ENCODE peak calls at places on chromosome 15, in four cellular contexts. N is mesenchymal stem cell, O is H9, L is H1. V is an unnamed sample.

GRCh38 chr15:80778964-80779657 is at the start of gene CEMIP:
- DNase-seq in N (peak), O (peak), L (peak), V (peak)

GRCh38 chr15:70954733-70955132 is 62.1 kb downstream of the LRRC49 start:
- DNase-seq in N (no peak), O (no peak), L (no peak), V (no peak)

GRCh38 chr15:61318276-61318675 is 89.2 kb upstream of the RORA start:
- DNase-seq in N (no peak), O (no peak), L (no peak), V (no peak)

GRCh38 chr15:82135645-82136044 is 89.8 kb upstream of the MEX3B start:
- DNase-seq in N (no peak), O (no peak), L (no peak), V (no peak)

GRCh38 chr15:78272776-78273175 is 8.4 kb downstream of the DNAJA4 start:
- DNase-seq in N (no peak), O (no peak), L (no peak), V (no peak)

GRCh38 chr15:41556657-41557056 is 2.4 kb upstream of the TYRO3 start:
- DNase-seq in N (no peak), O (no peak), L (no peak), V (no peak)

GRCh38 chr15:85168642-85169173 is 187.1 kb downstream of the PDE8A start:
- DNase-seq in N (no peak), O (peak), L (peak), V (peak)

GRCh38 chr15:57143511-57144078 is 225.2 kb downstream of the TCF12 start:
- DNase-seq in N (no peak), O (no peak), L (no peak), V (no peak)

GRCh38 chr15:68637755-68638405 is 59.1 kb downstream of the CORO2B start:
- DNase-seq in N (peak), O (no peak), L (no peak), V (no peak)

GRCh38 chr15:99480223-99480810 is 85.5 kb upstream of the MEF2A start:
- DNase-seq in N (peak), O (no peak), L (no peak), V (no peak)

GRCh38 chr15:90160781-90161727 is 40.1 kb upstream of the SEMA4B start:
- DNase-seq in N (no peak), O (peak), L (no peak), V (no peak)

GRCh38 chr15:66761723-66762595 is 59.9 kb downstream of the SMAD6 start:
- DNase-seq in N (peak), O (no peak), L (no peak), V (no peak)

GRCh38 chr15:55627730-55628368 is 39.7 kb upstream of the PYGO1 start:
- DNase-seq in N (peak), O (no peak), L (no peak), V (no peak)

GRCh38 chr15:57032338-57032737 is 113.9 kb downstream of the TCF12 start:
- DNase-seq in N (no peak), O (no peak), L (no peak), V (no peak)

GRCh38 chr15:52466134-52466701 is 62.5 kb downstream of the MYO5A start:
- DNase-seq in N (no peak), O (peak), L (no peak), V (no peak)

GRCh38 chr15:42091753-42092665 is 2.4 kb downstream of the PLA2G4D start:
- DNase-seq in N (no peak), O (peak), L (no peak), V (no peak)

GRCh38 chr15:49718234-49718633 is 97.4 kb downstream of the DTWD1 start:
- DNase-seq in N (peak), O (no peak), L (no peak), V (no peak)

GRCh38 chr15:43406192-43406591 is 35.3 kb downstream of the TUBGCP4 start:
- DNase-seq in N (no peak), O (no peak), L (no peak), V (no peak)

GRCh38 chr15:65259367-65259781 is 27.3 kb downstream of the PARP16 start:
- DNase-seq in N (no peak), O (no peak), L (no peak), V (no peak)

GRCh38 chr15:82306791-82307713 is 42.2 kb downstream of the GOLGA6L10 start:
- DNase-seq in N (no peak), O (peak), L (no peak), V (no peak)

GRCh38 chr15:99167640-99168039 is 62.8 kb downstream of the SYNM start:
- DNase-seq in N (no peak), O (no peak), L (no peak), V (no peak)

GRCh38 chr15:101070502-101071273 is 151.5 kb downstream of the LRRK1 start:
- DNase-seq in N (peak), O (no peak), L (no peak), V (no peak)

GRCh38 chr15:100516592-100517489 is 11.9 kb downstream of the CERS3 start:
- DNase-seq in N (no peak), O (no peak), L (no peak), V (no peak)

GRCh38 chr15:20294651-20295237 is 246.9 kb downstream of the GOLGA6L6 start:
- DNase-seq in N (no peak), O (peak), L (no peak), V (peak)

GRCh38 chr15:96327155-96327741 is 3.3 kb upstream of the NR2F2 start:
- DNase-seq in N (peak), O (peak), L (no peak), V (no peak)

GRCh38 chr15:52527898-52528464 is 699 bp downstream of the MYO5A start:
- DNase-seq in N (peak), O (no peak), L (no peak), V (peak)

GRCh38 chr15:41943543-41944312 is 28.6 kb downstream of the EHD4 start:
- DNase-seq in N (no peak), O (no peak), L (no peak), V (no peak)

GRCh38 chr15:98734472-98735284 is 86.3 kb downstream of the IGF1R start:
- DNase-seq in N (peak), O (no peak), L (no peak), V (no peak)

GRCh38 chr15:48313216-48313615 is 18.0 kb upstream of the DUT start:
- DNase-seq in N (no peak), O (no peak), L (no peak), V (no peak)

GRCh38 chr15:66882251-66883020 is 180.4 kb downstream of the SMAD6 start:
- DNase-seq in N (peak), O (no peak), L (no peak), V (no peak)

GRCh38 chr15:92449476-92449875 is 55.8 kb downstream of the ST8SIA2 start:
- DNase-seq in N (no peak), O (no peak), L (no peak), V (no peak)

GRCh38 chr15:38877471-38877870 is 312.9 kb upstream of the RASGRP1 start:
- DNase-seq in N (no peak), O (no peak), L (no peak), V (no peak)
- H2BK15ac ChIP-seq in N (no peak), O (no peak), L (no peak), V (no peak)

DNA sequence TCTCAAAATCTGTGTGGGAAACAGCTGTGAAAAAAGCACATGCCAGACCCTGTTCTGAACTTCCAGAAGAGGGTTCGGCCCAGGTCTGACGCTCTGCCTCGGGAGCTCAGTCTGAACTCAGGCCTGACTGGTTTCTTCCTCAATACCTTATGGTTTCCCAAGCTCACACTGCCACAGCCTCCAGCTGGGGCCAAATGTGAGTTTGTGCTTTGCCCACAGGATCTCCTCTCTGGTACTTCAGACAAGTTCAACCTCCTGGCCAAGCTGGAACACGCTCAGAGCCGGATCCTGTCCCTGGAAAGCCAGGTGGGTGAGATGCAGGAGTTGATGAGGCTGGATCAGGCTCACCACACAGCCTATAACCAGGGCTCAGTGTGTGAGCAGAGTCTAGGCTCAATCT is 33.8 kb downstream of the CYP11A1 start:
- DNase-seq in N (no peak), O (no peak), L (no peak), V (no peak)
- H2BK12ac ChIP-seq in N (no peak), O (no peak), L (no peak), V (no peak)

GRCh38 chr15:83322061-83322460 is 37.6 kb upstream of the BNC1 start:
- DNase-seq in N (peak), O (no peak), L (no peak), V (no peak)
- H4K91ac ChIP-seq in N (no peak), O (no peak), L (no peak), V (no peak)

GRCh38 chr15:89140595-89140994 is 52.3 kb downstream of the ABHD2 start:
- DNase-seq in N (no peak), O (no peak), L (no peak), V (no peak)
- H2BK15ac ChIP-seq in N (no peak), O (no peak), L (no peak), V (no peak)

DNA sequence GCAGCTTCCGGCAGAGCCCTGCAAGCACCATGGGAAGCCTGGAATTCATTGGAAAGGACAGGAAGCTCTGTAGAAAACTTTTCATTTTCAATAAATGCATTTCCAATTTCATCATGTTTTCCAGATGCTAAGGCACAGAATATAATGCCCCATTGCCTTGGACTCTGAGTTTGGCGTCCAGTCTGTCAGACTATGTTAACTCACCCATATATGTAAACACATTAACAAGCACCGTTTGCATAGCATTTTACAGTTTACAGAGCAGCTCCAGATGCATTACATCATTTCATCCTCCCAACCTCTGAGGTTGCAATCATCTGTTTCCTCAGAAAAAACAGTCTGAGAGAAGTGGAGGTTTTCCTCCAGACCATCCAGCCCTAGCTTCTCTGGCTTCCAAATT is 26.3 kb downstream of the CYP19A1 start:
- DNase-seq in N (peak), O (no peak), L (no peak), V (no peak)
- H2BK12ac ChIP-seq in N (no peak), O (no peak), L (no peak), V (no peak)

GRCh38 chr15:69824075-69824876 is 273.4 kb downstream of the TLE3 start:
- DNase-seq in N (no peak), O (no peak), L (no peak), V (no peak)
- H4K91ac ChIP-seq in N (no peak), O (no peak), L (no peak), V (no peak)

GRCh38 chr15:64161688-64162477 is 939 bp downstream of the PPIB start:
- DNase-seq in N (peak), O (no peak), L (no peak), V (no peak)

GRCh38 chr15:64162478-64162868 is 349 bp downstream of the PPIB start:
- DNase-seq in N (no peak), O (no peak), L (no peak), V (peak)

GRCh38 chr15:64163662-64164362 is 990 bp upstream of the PPIB start:
- DNase-seq in N (peak), O (no peak), L (no peak), V (no peak)

GRCh38 chr15:64164436-64164835 is 1.6 kb upstream of the PPIB start:
- DNase-seq in N (no peak), O (no peak), L (no peak), V (no peak)

GRCh38 chr15:64162869-64163661 is at the start of gene PPIB:
- DNase-seq in N (peak), O (peak), L (peak), V (peak)
- H2BK15ac ChIP-seq in N (no peak), O (no peak), L (no peak), V (no peak)

DNA sequence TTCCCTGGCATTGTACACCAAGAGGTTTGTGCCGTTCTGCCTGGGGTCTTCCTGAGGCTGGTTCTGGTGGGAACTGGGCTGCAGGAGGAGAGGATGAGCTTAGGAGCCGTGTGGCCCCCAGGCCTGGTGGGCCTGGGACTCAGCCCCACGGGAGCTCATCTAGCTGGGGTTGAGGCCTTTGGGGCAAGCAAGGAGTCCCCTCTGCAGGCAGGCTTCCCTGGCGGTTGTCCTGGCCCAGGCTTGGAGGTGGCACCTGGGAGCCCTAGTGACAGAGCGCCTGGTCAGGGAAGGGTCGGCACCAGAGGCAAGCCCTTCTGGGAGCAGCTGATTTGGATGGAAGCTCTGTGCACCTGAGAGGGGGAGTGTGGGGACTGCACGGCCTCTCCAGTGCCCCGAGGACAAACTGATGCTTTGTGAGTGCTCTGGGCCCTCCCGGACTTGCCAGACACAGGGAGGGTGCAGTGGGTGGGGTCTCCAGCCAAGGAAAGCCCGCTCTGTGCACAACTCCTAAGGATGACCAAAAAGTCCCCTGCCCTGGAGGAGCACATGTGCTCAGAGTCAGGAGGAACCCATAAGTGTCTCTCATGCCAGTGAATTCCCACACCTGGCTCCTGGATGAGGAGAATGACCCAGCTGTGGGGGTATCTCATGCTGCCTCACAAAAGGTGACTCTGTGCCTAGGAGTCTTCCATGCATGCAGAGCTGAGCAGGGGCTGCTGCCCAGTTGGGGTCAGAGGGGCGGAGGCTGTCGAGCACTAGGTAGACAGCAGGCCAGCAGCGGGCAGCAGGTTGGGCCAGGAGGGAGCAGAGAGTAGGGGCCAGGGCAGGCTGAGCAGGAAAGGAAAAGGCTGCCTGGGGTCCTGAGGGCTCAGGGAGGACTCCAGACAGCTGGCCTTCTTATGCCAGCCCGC is 2.7 kb downstream of the PAK6 start:
- DNase-seq in N (no peak), O (no peak), L (no peak), V (no peak)
- H2BK12ac ChIP-seq in N (no peak), O (no peak), L (no peak), V (no peak)

GRCh38 chr15:72272997-72273352 is 621 bp upstream of the PARP6 start:
- DNase-seq in N (no peak), O (no peak), L (no peak), V (no peak)
- H4K91ac ChIP-seq in N (no peak), O (no peak), L (no peak), V (no peak)

GRCh38 chr15:75666823-75667501 is 19.2 kb downstream of the SNX33 start:
- DNase-seq in N (peak), O (no peak), L (no peak), V (no peak)
- H2BK15ac ChIP-seq in N (peak), O (no peak), L (no peak), V (no peak)